ENCODE peak calls at places on chromosome 18, in nine cellular contexts. Q is nephron progenitor cell; L is IMR-90; B is stimulated activated CD4-positive, alpha-beta T cell treated with anti-CD3 and anti-CD28 coated beads, Interleukin-2, amount 100 ng/mL, for 48 hours; J is stimulated activated CD8-positive, alpha-beta memory T cell treated with anti-CD3 and anti-CD28 coated beads, Interleukin-4, amount 100 ng/mL, for 4 hours; O is activated naive CD4-positive, alpha-beta T cell treated with Interleukin-2 at 50 U/mL for 16 hours; E is neural crest cell; N is ELF-1; G is H7. I is an unnamed sample.

GRCh38 chr18:26405190-26405781 is 143.1 kb downstream of the KCTD1 start:
- DNase-seq in Q (peak), L (peak), B (no peak), J (no peak), O (no peak), E (no peak), N (no peak), G (peak), I (no peak)

GRCh38 chr18:63322246-63322645 is 2.7 kb upstream of the BCL2 start:
- DNase-seq in Q (no peak), L (no peak), B (no peak), J (no peak), O (no peak), E (no peak), N (no peak), G (no peak), I (no peak)

GRCh38 chr18:48835119-48835518 is 115.6 kb downstream of the SMAD7 start:
- DNase-seq in Q (no peak), L (no peak), B (no peak), J (no peak), O (no peak), E (no peak), N (no peak), G (no peak), I (no peak)

GRCh38 chr18:44909191-44909719 is 228.6 kb downstream of the SETBP1 start:
- DNase-seq in Q (no peak), L (no peak), B (no peak), J (no peak), O (no peak), E (no peak), N (no peak), G (no peak), I (no peak)

GRCh38 chr18:10378688-10379465 is 75.6 kb upstream of the APCDD1 start:
- DNase-seq in Q (no peak), L (peak), B (no peak), J (no peak), O (no peak), E (no peak), N (no peak), G (no peak), I (no peak)

GRCh38 chr18:3498705-3499451 is 48.9 kb downstream of the TGIF1 start:
- DNase-seq in Q (peak), L (peak), B (peak), J (no peak), O (peak), E (peak), N (peak), G (peak), I (no peak)

GRCh38 chr18:7901657-7902056 is 334.5 kb downstream of the PTPRM start:
- DNase-seq in Q (no peak), L (peak), B (no peak), J (no peak), O (no peak), E (no peak), N (no peak), G (no peak), I (no peak)

GRCh38 chr18:3599861-3600260 is 149.9 kb downstream of the TGIF1 start:
- DNase-seq in Q (no peak), L (no peak), B (no peak), J (no peak), O (no peak), E (no peak), N (no peak), G (no peak), I (no peak)

GRCh38 chr18:596288-596881 is 403 bp upstream of the CLUL1 start:
- DNase-seq in Q (peak), L (no peak), B (peak), J (no peak), O (no peak), E (peak), N (peak), G (peak), I (no peak)

GRCh38 chr18:77765468-77765867 is 515.8 kb downstream of the GALR1 start:
- DNase-seq in Q (peak), L (no peak), B (peak), J (no peak), O (no peak), E (peak), N (peak), G (peak), I (no peak)

GRCh38 chr18:69261436-69261835 is 139.3 kb upstream of the DOK6 start:
- DNase-seq in Q (no peak), L (no peak), B (no peak), J (no peak), O (no peak), E (no peak), N (no peak), G (no peak), I (no peak)

GRCh38 chr18:62187543-62188378 is 706 bp downstream of the RELCH start:
- DNase-seq in Q (peak), L (peak), B (peak), J (no peak), O (peak), E (no peak), N (no peak), G (peak), I (no peak)

GRCh38 chr18:35949903-35950627 is 22.4 kb upstream of the RMP24 start:
- DNase-seq in Q (peak), L (peak), B (peak), J (no peak), O (peak), E (peak), N (peak), G (peak), I (no peak)

GRCh38 chr18:78542204-78542603 is 437.4 kb upstream of the SALL3 start:
- DNase-seq in Q (no peak), L (no peak), B (no peak), J (no peak), O (no peak), E (no peak), N (no peak), G (peak), I (no peak)

GRCh38 chr18:61765097-61765496 is 127.7 kb downstream of the RNF152 start:
- DNase-seq in Q (peak), L (peak), B (no peak), J (no peak), O (no peak), E (no peak), N (peak), G (no peak), I (no peak)

GRCh38 chr18:59665057-59666007 is 31.9 kb downstream of the CCBE1 start:
- DNase-seq in Q (no peak), L (peak), B (no peak), J (no peak), O (no peak), E (no peak), N (no peak), G (no peak), I (no peak)

GRCh38 chr18:79397288-79397829 is 1.6 kb downstream of the NFATC1 start:
- DNase-seq in Q (no peak), L (no peak), B (no peak), J (no peak), O (no peak), E (no peak), N (peak), G (no peak), I (no peak)

GRCh38 chr18:5627756-5628511 is 84.1 kb upstream of the EPB41L3 start:
- DNase-seq in Q (no peak), L (no peak), B (no peak), J (no peak), O (no peak), E (no peak), N (no peak), G (no peak), I (no peak)

GRCh38 chr18:37335337-37335736 is 230.3 kb downstream of the CELF4 start:
- DNase-seq in Q (peak), L (no peak), B (no peak), J (no peak), O (no peak), E (peak), N (peak), G (peak), I (no peak)

GRCh38 chr18:25726278-25726677 is 364.1 kb downstream of the SS18 start:
- DNase-seq in Q (peak), L (peak), B (no peak), J (no peak), O (no peak), E (peak), N (no peak), G (no peak), I (no peak)

GRCh38 chr18:70491734-70492348 is 203.0 kb downstream of the SOCS6 start:
- DNase-seq in Q (peak), L (peak), B (peak), J (peak), O (peak), E (peak), N (peak), G (peak), I (no peak)

GRCh38 chr18:24187049-24187448 is 48.2 kb downstream of the CABYR start:
- DNase-seq in Q (no peak), L (no peak), B (no peak), J (no peak), O (no peak), E (no peak), N (no peak), G (no peak), I (no peak)

I was measured in esophagus squamous epithelium.